ENCODE peak calls at places on chromosomes 4 and X, in seven cellular contexts. P, Q, K, I, R, U and O are unnamed samples.

GRCh38 chrX:119605398-119605738 is 856 bp downstream of the NKRF start:
- DNase-seq in P (no peak), Q (peak; percentile 28), K (no peak), I (no peak), R (peak; percentile 15), U (no peak), O (no peak)

GRCh38 chr4:97395980-97396562 is 747.2 kb downstream of the STPG2 start:
- DNase-seq in P (no peak), Q (no peak), K (no peak), I (peak; percentile 71), R (no peak), U (no peak), O (no peak)

GRCh38 chrX:11665144-11666040 is at the start of gene ARHGAP6:
- DNase-seq in P (peak; percentile 62), Q (no peak), K (no peak), I (peak; percentile 46), R (peak; percentile 5), U (peak; percentile 70), O (no peak)

GRCh38 chr4:188854451-188854850 is 715.2 kb downstream of the TRIML1 start:
- DNase-seq in P (no peak), Q (no peak), K (no peak), I (no peak), R (no peak), U (no peak), O (no peak)

GRCh38 chr4:167234388-167234881 is at the start of gene SPOCK3:
- DNase-seq in P (peak; percentile 48), Q (peak; percentile 22), K (no peak), I (peak; percentile 39), R (peak; percentile 35), U (peak; percentile 51), O (peak; percentile 55)

GRCh38 chr4:88244056-88244455 is 40.3 kb downstream of the PPM1K start:
- DNase-seq in P (no peak), Q (no peak), K (no peak), I (no peak), R (no peak), U (no peak), O (no peak)

GRCh38 chr4:113781439-113782040 is 20.0 kb upstream of the CAMK2D start:
- DNase-seq in P (peak; percentile 71), Q (peak; percentile 10), K (no peak), I (peak; percentile 63), R (no peak), U (peak; percentile 66), O (peak; percentile 24)

GRCh38 chr4:173360587-173361221 is 10.1 kb upstream of the SAP30 start:
- DNase-seq in P (peak; percentile 45), Q (peak; percentile 8), K (no peak), I (peak; percentile 17), R (no peak), U (no peak), O (no peak)

GRCh38 chr4:20687894-20688293 is 12.4 kb upstream of the PACRGL start:
- DNase-seq in P (peak; percentile 57), Q (no peak), K (peak; percentile 36), I (peak; percentile 82), R (no peak), U (peak; percentile 89), O (no peak)

GRCh38 chrX:109266034-109266433 is 215.9 kb downstream of the GUCY2F start:
- DNase-seq in P (no peak), Q (no peak), K (no peak), I (no peak), R (no peak), U (no peak), O (no peak)

GRCh38 chrX:1587161-1587560 is 4.2 kb upstream of the AKAP17A start:
- DNase-seq in P (no peak), Q (no peak), K (no peak), I (no peak), R (no peak), U (no peak), O (no peak)

GRCh38 chr4:121785479-121785878 is 15.6 kb upstream of the EXOSC9 start:
- DNase-seq in P (peak; percentile 67), Q (no peak), K (no peak), I (peak; percentile 45), R (no peak), U (peak; percentile 74), O (no peak)

DNA sequence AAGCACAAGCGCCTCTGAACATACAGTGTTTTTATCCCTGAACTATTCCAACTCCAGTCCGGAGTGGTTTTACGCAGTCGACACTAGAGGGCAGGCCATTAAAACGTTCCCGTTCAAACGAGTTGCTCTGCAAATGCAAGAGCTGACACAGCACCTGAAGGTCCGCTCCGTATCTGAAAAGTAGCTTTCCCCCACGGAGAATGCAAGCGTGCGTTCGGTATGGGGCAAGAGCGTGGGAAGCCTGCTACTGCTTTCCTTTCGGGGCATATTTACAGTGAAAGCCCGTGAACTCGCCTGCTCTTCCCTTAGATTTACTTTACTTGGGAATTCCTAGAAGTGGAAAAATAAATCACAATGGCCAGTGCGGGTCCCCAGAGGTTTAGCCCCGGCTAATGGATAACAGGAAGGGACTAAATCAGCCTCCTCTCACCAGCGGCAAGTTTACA is 190.8 kb downstream of the TSPAN5 start:
- DNase-seq in P (peak; percentile 96), Q (peak; percentile 57), K (peak; percentile 61), I (peak; percentile 89), R (peak; percentile 86), U (peak; percentile 94), O (peak; percentile 85)
- H3K4me3 ChIP-seq in P (peak overlapping the region; percentile 50), Q (peak overlapping the region; percentile 40), K (peak overlapping the region; percentile 4), I (peak overlapping the region; percentile 23), R (no peak overlapping the region), U (peak overlapping the region; percentile 66), O (no peak overlapping the region)

GRCh38 chr4:142016031-142016430 is 379.6 kb downstream of the IL15 start:
- DNase-seq in P (no peak), Q (no peak), K (no peak), I (no peak), R (no peak), U (no peak), O (no peak)

GRCh38 chr4:142021761-142022160 is 385.4 kb downstream of the IL15 start:
- DNase-seq in P (no peak), Q (no peak), K (no peak), I (no peak), R (peak; percentile 6), U (no peak), O (no peak)

GRCh38 chr4:142021181-142021580 is 384.8 kb downstream of the IL15 start:
- DNase-seq in P (no peak), Q (no peak), K (no peak), I (no peak), R (no peak), U (peak; percentile 22), O (no peak)
- H3K4me3 ChIP-seq in P (no peak overlapping the region), Q (no peak overlapping the region), K (no peak overlapping the region), I (no peak overlapping the region), R (no peak overlapping the region), U (no peak overlapping the region), O (no peak overlapping the region)

GRCh38 chr4:106317815-106318214 is 1.5 kb downstream of the AIMP1 start:
- DNase-seq in P (no peak), Q (no peak), K (no peak), I (no peak), R (no peak), U (no peak), O (no peak)
- H3K4me3 ChIP-seq in P (peak overlapping the region; percentile 73), Q (peak overlapping the region; percentile 91), K (no peak overlapping the region), I (peak overlapping the region; percentile 79), R (no peak overlapping the region), U (peak overlapping the region; percentile 95), O (peak overlapping the region; percentile 95)

DNA sequence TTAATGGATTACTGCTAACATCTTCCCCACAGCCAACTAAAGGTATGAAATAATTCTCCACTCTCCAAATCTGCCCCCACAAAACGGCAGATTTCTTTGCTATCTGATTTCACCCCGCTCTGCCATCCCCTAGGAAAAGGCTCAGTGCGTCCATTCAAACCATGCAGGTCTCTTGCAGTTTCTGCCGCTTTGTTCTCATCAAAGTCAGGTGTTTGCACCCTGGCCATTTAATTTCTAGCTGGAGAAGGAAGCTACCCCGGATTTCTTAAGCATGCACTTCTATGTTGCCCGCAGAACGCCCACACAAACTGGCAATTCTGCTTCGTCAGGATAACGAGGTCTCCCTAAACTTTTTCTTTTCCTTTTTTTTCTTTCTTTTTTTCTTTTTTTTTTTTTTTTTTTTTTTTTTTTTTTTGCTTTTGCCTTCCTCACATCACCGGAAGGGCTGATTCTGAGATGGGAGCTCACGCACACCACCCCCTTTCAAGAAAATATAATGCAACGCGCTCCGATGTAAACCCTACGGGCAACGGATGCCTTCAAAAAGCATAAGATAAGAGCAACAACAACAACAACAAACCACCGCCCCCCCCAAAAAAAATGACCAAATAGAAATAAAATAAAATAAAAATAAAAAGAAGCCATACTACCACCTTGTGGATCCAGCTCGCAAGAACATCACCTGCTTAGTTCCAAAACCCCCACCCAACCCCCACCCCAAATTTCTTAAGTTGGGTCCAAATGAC is 3.2 kb downstream of the NLGN4X start:
- DNase-seq in P (no peak), Q (no peak), K (no peak), I (no peak), R (no peak), U (no peak), O (no peak)
- H3K4me3 ChIP-seq in P (no peak overlapping the region), Q (peak overlapping the region; percentile 38), K (peak overlapping the region; percentile 29), I (peak overlapping the region; percentile 50), R (no peak overlapping the region), U (no peak overlapping the region), O (peak overlapping the region; percentile 28)

DNA sequence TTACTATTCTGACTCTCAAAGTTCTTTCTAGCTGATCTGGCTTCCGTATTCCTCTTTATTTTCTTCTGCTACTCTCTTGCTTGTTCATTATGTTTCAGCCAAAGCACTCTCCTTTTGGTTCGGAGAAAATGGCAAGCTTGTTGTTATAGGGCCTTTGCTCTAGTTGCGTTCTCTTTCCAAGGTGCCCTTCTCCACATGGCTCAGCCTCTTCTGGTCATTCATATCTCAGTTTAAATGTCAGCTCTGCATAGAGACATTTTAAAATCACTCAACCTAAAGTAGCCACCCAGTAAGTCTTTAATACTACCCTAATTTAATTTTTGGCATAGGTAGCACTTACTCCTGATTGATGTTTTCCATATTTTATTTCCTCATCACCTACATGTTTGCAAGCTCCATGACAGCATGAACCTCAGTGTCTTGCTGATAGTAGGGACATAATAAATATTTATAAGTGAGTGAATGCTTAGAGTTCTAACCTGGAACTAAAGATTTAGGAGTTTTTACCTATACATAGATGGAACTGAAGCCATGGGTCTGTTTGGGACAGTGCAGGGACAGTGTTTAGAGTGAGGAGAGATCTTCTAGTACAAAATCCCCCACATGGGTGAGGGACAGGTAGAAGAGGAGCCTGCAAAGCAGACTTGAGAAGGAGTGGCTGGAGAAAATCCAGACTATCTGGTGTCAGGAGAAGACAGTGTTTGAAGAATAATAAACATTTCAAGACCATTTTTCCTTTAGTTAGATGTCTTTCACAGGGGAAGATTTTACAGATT is 17.9 kb downstream of the SLC30A9 start:
- DNase-seq in P (no peak), Q (no peak), K (no peak), I (no peak), R (no peak), U (no peak), O (no peak)
- H3K4me3 ChIP-seq in P (no peak overlapping the region), Q (no peak overlapping the region), K (no peak overlapping the region), I (no peak overlapping the region), R (no peak overlapping the region), U (no peak overlapping the region), O (no peak overlapping the region)

GRCh38 chr4:76585897-76586360 is 150.9 kb downstream of the SHROOM3 start:
- DNase-seq in P (peak; percentile 23), Q (peak; percentile 71), K (no peak), I (peak; percentile 45), R (peak; percentile 95), U (no peak), O (no peak)
- H3K4me3 ChIP-seq in P (peak overlapping the region; percentile 42), Q (peak overlapping the region; percentile 44), K (no peak overlapping the region), I (peak overlapping the region; percentile 39), R (no peak overlapping the region), U (peak overlapping the region; percentile 34), O (no peak overlapping the region)